ENCODE peak calls at places on chromosomes 2 and 18, in seven cellular contexts. F is choroid plexus epithelial cell; V is T follicular helper cell; P is activated T-helper 1 cell treated with anti-CD3 and anti-CD28 coated beads, Interleukin-2, amount 50 U/mL, for 16 hours; M is stimulated activated CD4-positive, alpha-beta T cell treated with anti-CD3 and anti-CD28 coated beads, Interleukin-2, amount 100 ng/mL, for 48 hours; Q is GM03348; Y is NCI-H460. R is an unnamed sample.

GRCh38 chr2:44938287-44939073 is 3.0 kb upstream of the SIX3 start:
- DNase-seq in F (no peak), V (no peak), P (no peak), M (no peak), Q (no peak), Y (no peak), R (no peak)

GRCh38 chr18:37299471-37300304 is 265.9 kb downstream of the CELF4 start:
- DNase-seq in F (peak), V (no peak), P (no peak), M (no peak), Q (peak), Y (peak), R (no peak)

GRCh38 chr18:75203456-75204261 is 5.3 kb downstream of the PTGR3 start:
- DNase-seq in F (no peak), V (no peak), P (no peak), M (no peak), Q (no peak), Y (no peak), R (no peak)

GRCh38 chr2:85772019-85772745 is 18.4 kb downstream of the ATOH8 start:
- DNase-seq in F (peak), V (no peak), P (no peak), M (no peak), Q (peak), Y (peak), R (peak)

GRCh38 chr2:30336978-30337841 is 105.9 kb downstream of the LBH start:
- DNase-seq in F (no peak), V (peak), P (no peak), M (peak), Q (peak), Y (no peak), R (no peak)

GRCh38 chr2:70871398-70872211 is 36.0 kb upstream of the CD207 start:
- DNase-seq in F (peak), V (peak), P (peak), M (peak), Q (peak), Y (peak), R (peak)

GRCh38 chr18:10023853-10024638 is 110.2 kb downstream of the VAPA start:
- DNase-seq in F (no peak), V (no peak), P (no peak), M (no peak), Q (no peak), Y (no peak), R (no peak)

GRCh38 chr2:173706936-173707335 is 258.2 kb downstream of the SP3 start:
- DNase-seq in F (no peak), V (no peak), P (no peak), M (no peak), Q (no peak), Y (no peak), R (no peak)

GRCh38 chr2:233351423-233351822 is 2.9 kb upstream of the DGKD start:
- DNase-seq in F (no peak), V (no peak), P (no peak), M (no peak), Q (no peak), Y (no peak), R (no peak)

GRCh38 chr18:46484971-46485370 is 172.0 kb downstream of the LOXHD1 start:
- DNase-seq in F (no peak), V (no peak), P (no peak), M (no peak), Q (no peak), Y (no peak), R (peak)

GRCh38 chr2:95240091-95240490 is 32.8 kb downstream of the ZNF892 start:
- DNase-seq in F (no peak), V (no peak), P (no peak), M (no peak), Q (no peak), Y (no peak), R (no peak)

R was measured in D341Med.